ENCODE peak calls at places on chromosomes 7 and 10, in ten cellular contexts. Q, U, I, F, O, D, G, A, M and R are unnamed samples.

GRCh38 chr7:107506683-107507339 is 37.0 kb downstream of the GPR22 start:
- DNase-seq in Q (no peak), U (no peak), I (no peak), F (no peak), O (no peak), D (peak), G (no peak), A (no peak), M (peak), R (no peak)

GRCh38 chr7:55265836-55266235 is 99.3 kb upstream of the LANCL2 start:
- DNase-seq in Q (peak), U (no peak), I (no peak), F (no peak), O (no peak), D (no peak), G (no peak), A (no peak), M (no peak), R (no peak)

GRCh38 chr7:55552320-55553086 is 19.8 kb downstream of the VOPP1 start:
- DNase-seq in Q (no peak), U (no peak), I (no peak), F (no peak), O (no peak), D (peak), G (peak), A (peak), M (peak), R (no peak)

GRCh38 chr7:27143022-27143949 is at the start of gene HOXA5:
- DNase-seq in Q (peak), U (no peak), I (no peak), F (no peak), O (no peak), D (peak), G (no peak), A (peak), M (no peak), R (peak)

GRCh38 chr7:6221340-6222319 is 50.8 kb downstream of the CYTH3 start:
- DNase-seq in Q (no peak), U (no peak), I (peak), F (peak), O (no peak), D (no peak), G (no peak), A (no peak), M (no peak), R (no peak)

GRCh38 chr10:70323697-70324340 is 40.0 kb upstream of the NPFFR1 start:
- DNase-seq in Q (no peak), U (no peak), I (no peak), F (no peak), O (no peak), D (peak), G (no peak), A (no peak), M (no peak), R (no peak)

GRCh38 chr7:116953372-116953726 is at the start of gene ST7:
- DNase-seq in Q (peak), U (peak), I (peak), F (peak), O (peak), D (peak), G (no peak), A (peak), M (peak), R (peak)

GRCh38 chr10:106360870-106361269 is 803.6 kb downstream of the SORCS1 start:
- DNase-seq in Q (no peak), U (no peak), I (no peak), F (no peak), O (no peak), D (no peak), G (peak), A (no peak), M (no peak), R (no peak)

GRCh38 chr10:79433324-79434222 is 11.9 kb downstream of the ZCCHC24 start:
- DNase-seq in Q (no peak), U (no peak), I (no peak), F (no peak), O (no peak), D (no peak), G (no peak), A (no peak), M (no peak), R (no peak)

GRCh38 chr10:13206546-13207443 is 27.4 kb downstream of the UCMA start:
- DNase-seq in Q (no peak), U (no peak), I (no peak), F (no peak), O (no peak), D (peak), G (peak), A (no peak), M (no peak), R (no peak)

GRCh38 chr10:37109000-37109399 is 16.4 kb upstream of the ANKRD30A start:
- DNase-seq in Q (no peak), U (no peak), I (no peak), F (no peak), O (no peak), D (no peak), G (no peak), A (no peak), M (no peak), R (no peak)

GRCh38 chr10:66440562-66440961 is 485.3 kb upstream of the LRRTM3 start:
- DNase-seq in Q (no peak), U (no peak), I (no peak), F (no peak), O (no peak), D (no peak), G (no peak), A (no peak), M (no peak), R (no peak)

GRCh38 chr7:130281227-130281626 is 11.7 kb upstream of the CPA4 start:
- DNase-seq in Q (no peak), U (no peak), I (no peak), F (no peak), O (no peak), D (no peak), G (no peak), A (no peak), M (no peak), R (no peak)

GRCh38 chr10:131127610-131128009 is 183.9 kb downstream of the TCERG1L start:
- DNase-seq in Q (no peak), U (no peak), I (no peak), F (no peak), O (no peak), D (no peak), G (no peak), A (no peak), M (no peak), R (no peak)

GRCh38 chr7:5445991-5446594 is 22.5 kb upstream of the TNRC18 start:
- DNase-seq in Q (no peak), U (no peak), I (no peak), F (no peak), O (no peak), D (no peak), G (no peak), A (no peak), M (no peak), R (no peak)

GRCh38 chr10:120423350-120424197 is 33.5 kb upstream of the PLPP4 start:
- DNase-seq in Q (peak), U (peak), I (no peak), F (peak), O (no peak), D (peak), G (no peak), A (peak), M (peak), R (peak)

GRCh38 chr7:37853468-37853867 is 5.1 kb downstream of the NME8 start:
- DNase-seq in Q (no peak), U (no peak), I (no peak), F (no peak), O (no peak), D (peak), G (no peak), A (no peak), M (no peak), R (peak)

GRCh38 chr7:155224116-155224811 is 73.4 kb upstream of the INSIG1 start:
- DNase-seq in Q (peak), U (no peak), I (no peak), F (no peak), O (no peak), D (no peak), G (no peak), A (no peak), M (no peak), R (no peak)

GRCh38 chr7:91093181-91093580 is 171.1 kb upstream of the FZD1 start:
- DNase-seq in Q (no peak), U (no peak), I (no peak), F (no peak), O (no peak), D (no peak), G (no peak), A (no peak), M (no peak), R (no peak)

GRCh38 chr10:62813981-62814380 is 2.2 kb downstream of the EGR2 start:
- DNase-seq in Q (no peak), U (no peak), I (no peak), F (no peak), O (no peak), D (no peak), G (no peak), A (no peak), M (no peak), R (no peak)

GRCh38 chr7:24755541-24756416 is 1.5 kb downstream of the GSDME start:
- DNase-seq in Q (no peak), U (no peak), I (no peak), F (no peak), O (no peak), D (no peak), G (no peak), A (peak), M (no peak), R (no peak)